ENCODE peak calls at places on chromosomes 13 and 19, in six cellular contexts. D, V, T, L, Z and P are unnamed samples.

GRCh38 chr19:46189971-46190335 is 39.6 kb upstream of the IGFL1 start:
- DNase-seq in D (no peak), V (no peak), Z (no peak), T (no peak), L (no peak), P (no peak)

GRCh38 chr13:110233181-110233641 is 73.7 kb downstream of the COL4A1 start:
- DNase-seq in V (peak), D (no peak), L (no peak), T (peak), Z (no peak), P (no peak)

GRCh38 chr19:3443840-3444694 is 36.3 kb downstream of the SMIM24 start:
- DNase-seq in L (no peak), D (peak), Z (peak), T (no peak), V (peak), P (peak)

GRCh38 chr13:46022476-46022875 is 30.1 kb downstream of the ZC3H13 start:
- DNase-seq in V (no peak), T (no peak), Z (no peak), L (no peak), D (no peak), P (no peak)

GRCh38 chr13:34672631-34673030 is 269.4 kb upstream of the NBEA start:
- DNase-seq in Z (no peak), T (peak), D (no peak), L (no peak), V (peak), P (no peak)

GRCh38 chr13:100694722-100695644 is 20.4 kb upstream of the TMTC4 start:
- DNase-seq in V (peak), L (no peak), T (peak), Z (no peak), D (peak), P (no peak)

GRCh38 chr19:41872775-41873647 is 4.1 kb upstream of the CD79A start:
- DNase-seq in D (peak), T (peak), L (peak), V (peak), Z (peak), P (peak)

GRCh38 chr13:21465710-21466160 is 6.6 kb upstream of the ZDHHC20 start:
- DNase-seq in Z (no peak), T (no peak), V (no peak), D (no peak), L (no peak), P (no peak)

GRCh38 chr13:38398810-38399493 is 49.3 kb downstream of the UFM1 start:
- DNase-seq in V (no peak), Z (no peak), L (no peak), D (no peak), T (peak), P (no peak)

GRCh38 chr19:5048727-5049553 is 80.0 kb downstream of the KDM4B start:
- DNase-seq in D (no peak), V (peak), T (peak), Z (no peak), L (no peak), P (no peak)

GRCh38 chr19:49771674-49772139 is 4.9 kb downstream of the AP2A1 start:
- DNase-seq in T (no peak), L (no peak), Z (no peak), D (no peak), V (no peak), P (no peak)

GRCh38 chr19:45069056-45069455 is 7.2 kb downstream of the ZNF296 start:
- DNase-seq in V (peak), T (peak), L (no peak), Z (no peak), D (peak), P (no peak)

GRCh38 chr19:3636506-3636905 is 9.9 kb upstream of the CACTIN start:
- DNase-seq in T (no peak), Z (no peak), L (no peak), V (no peak), D (no peak), P (no peak)

GRCh38 chr19:33418871-33419762 is 45.6 kb downstream of the CEBPG start:
- DNase-seq in V (no peak), Z (no peak), T (no peak), L (no peak), D (no peak), P (no peak)

GRCh38 chr19:17125728-17126677 is 50.4 kb downstream of the MYO9B start:
- DNase-seq in V (no peak), D (no peak), T (peak), L (peak), Z (no peak), P (peak)

GRCh38 chr13:67298297-67298696 is 68.2 kb upstream of the PCDH9 start:
- DNase-seq in D (no peak), Z (no peak), L (no peak), V (no peak), T (no peak), P (no peak)

GRCh38 chr13:43126420-43126819 is 103.0 kb downstream of the DNAJC15 start:
- DNase-seq in T (no peak), L (no peak), V (no peak), Z (no peak), D (no peak), P (no peak)

GRCh38 chr13:79533781-79534400 is 52.9 kb downstream of the NDFIP2 start:
- DNase-seq in V (peak), Z (no peak), L (no peak), T (no peak), D (no peak), P (no peak)

GRCh38 chr19:7865262-7865911 is 8.8 kb downstream of the PRR36 start:
- DNase-seq in V (no peak), L (no peak), D (no peak), T (no peak), Z (no peak), P (no peak)

GRCh38 chr19:18416778-18417249 is 2.4 kb upstream of the SSBP4 start:
- DNase-seq in D (peak), L (no peak), V (peak), Z (peak), T (peak), P (peak)

GRCh38 chr19:48443262-48443661 is 2.5 kb upstream of the GRWD1 start:
- DNase-seq in V (no peak), T (no peak), L (no peak), Z (no peak), D (no peak), P (no peak)

GRCh38 chr19:7986321-7987083 is 18.9 kb downstream of the ELAVL1 start:
- DNase-seq in T (peak), V (peak), Z (no peak), D (no peak), L (no peak), P (no peak)

GRCh38 chr19:18904334-18905057 is 8.5 kb upstream of the CERS1 start:
- DNase-seq in T (no peak), V (no peak), L (no peak), D (no peak), Z (peak), P (no peak)

GRCh38 chr13:19959141-19959830 is 759 bp downstream of the ZMYM2 start:
- DNase-seq in D (peak), Z (no peak), L (peak), T (peak), V (peak), P (peak)

GRCh38 chr19:58570770-58571574 is 2.2 kb downstream of the MZF1 start:
- DNase-seq in T (no peak), V (no peak), L (no peak), D (no peak), Z (no peak), P (no peak)